ENCODE peak calls at places on chromosome X, in ten cellular contexts. K is heart left ventricle, U is A549, L is body of pancreas, E is gastrocnemius medialis, S is IMR-90, F is upper lobe of left lung, C is right lobe of liver, O is endothelial cell of umbilical vein, G is Peyer's patch. Q is an unnamed sample.

GRCh38 chrX:153507484-153508178 is 9.8 kb upstream of the ATP2B3 start:
- DNase-seq in O (peak), F (peak), E (peak), U (peak), K (peak), C (peak), G (peak), S (peak), L (peak), Q (peak)

GRCh38 chrX:74458738-74459137 is 37.4 kb downstream of the SLC16A2 start:
- DNase-seq in O (peak), K (no peak), E (no peak), S (peak), C (no peak), U (no peak), L (no peak), G (no peak), F (no peak), Q (no peak)

GRCh38 chrX:3548743-3549441 is 164.6 kb downstream of the PRKX start:
- DNase-seq in L (no peak), E (no peak), U (peak), G (no peak), S (peak), K (no peak), O (peak), C (no peak), F (no peak), Q (no peak)

GRCh38 chrX:68196939-68197791 is 236.1 kb downstream of the OPHN1 start:
- DNase-seq in L (peak), E (no peak), O (peak), F (peak), C (no peak), G (no peak), U (peak), K (no peak), S (peak), Q (peak)

GRCh38 chrX:154979671-154980070 is 42.9 kb downstream of the F8 start:
- DNase-seq in C (no peak), S (no peak), O (no peak), E (no peak), U (no peak), L (no peak), K (no peak), G (no peak), F (no peak), Q (no peak)

GRCh38 chrX:101258260-101258581 is 32.9 kb downstream of the TAF7L start:
- DNase-seq in F (no peak), O (no peak), K (no peak), E (no peak), C (no peak), U (no peak), S (no peak), L (no peak), G (no peak), Q (no peak)

GRCh38 chrX:40578039-40578438 is 2.7 kb upstream of the ATP6AP2 start:
- DNase-seq in S (no peak), U (no peak), L (no peak), C (no peak), K (no peak), O (no peak), G (no peak), F (no peak), E (no peak), Q (no peak)

GRCh38 chrX:2495595-2495994 is 5.2 kb downstream of the DHRSX start:
- DNase-seq in G (no peak), O (no peak), K (no peak), E (no peak), L (no peak), U (no peak), C (no peak), F (no peak), S (no peak), Q (no peak)

GRCh38 chrX:2640436-2641150 is 50.5 kb upstream of the CD99 start:
- DNase-seq in E (no peak), S (no peak), G (no peak), U (no peak), O (no peak), K (no peak), C (no peak), L (no peak), F (no peak), Q (no peak)

GRCh38 chrX:130079824-130080406 is 30.4 kb downstream of the ELF4 start:
- DNase-seq in L (peak), U (peak), G (peak), O (peak), F (no peak), K (peak), E (peak), S (peak), C (no peak), Q (peak)

GRCh38 chrX:102067966-102068723 is 57.3 kb upstream of the TCEAL2 start:
- DNase-seq in S (peak), K (no peak), C (no peak), G (no peak), O (peak), L (no peak), E (no peak), F (no peak), U (peak), Q (peak)

GRCh38 chrX:131802836-131803626 is 220.1 kb upstream of the STK26 start:
- DNase-seq in O (peak), G (peak), U (peak), C (peak), F (peak), S (peak), L (peak), E (no peak), K (peak), Q (peak)

GRCh38 chrX:1330605-1331004 is 6.0 kb upstream of the IL3RA start:
- DNase-seq in F (no peak), G (no peak), E (no peak), C (no peak), U (no peak), O (no peak), S (no peak), K (no peak), L (no peak), Q (no peak)

GRCh38 chrX:119659522-119659921 is 33.4 kb downstream of the SEPTIN6 start:
- DNase-seq in U (no peak), S (no peak), K (no peak), E (no peak), O (no peak), F (no peak), G (no peak), C (no peak), L (no peak), Q (no peak)

GRCh38 chrX:135295238-135295943 is 13.9 kb upstream of the ETDC start:
- DNase-seq in E (no peak), O (peak), L (no peak), G (peak), F (peak), U (no peak), K (peak), S (peak), C (peak), Q (peak)

GRCh38 chrX:145727476-145727875 is 90.2 kb upstream of the SLITRK2 start:
- DNase-seq in E (no peak), C (no peak), U (no peak), O (no peak), L (no peak), F (no peak), K (no peak), S (no peak), G (no peak), Q (no peak)

GRCh38 chrX:123450217-123450616 is 266.1 kb downstream of the GRIA3 start:
- DNase-seq in G (no peak), L (no peak), K (no peak), O (peak), U (peak), E (no peak), C (no peak), F (no peak), S (peak), Q (no peak)

GRCh38 chrX:150092549-150092948 is 154.3 kb upstream of the EOLA2 start:
- DNase-seq in S (no peak), G (no peak), C (no peak), K (no peak), L (no peak), E (no peak), O (no peak), U (no peak), F (peak), Q (no peak)

GRCh38 chrX:14027511-14028019 is 2.1 kb downstream of the GEMIN8 start:
- DNase-seq in U (no peak), S (peak), K (no peak), G (no peak), O (peak), L (no peak), E (no peak), C (no peak), F (no peak), Q (no peak)

GRCh38 chrX:81354954-81355353 is 153.1 kb downstream of the SH3BGRL start:
- DNase-seq in G (no peak), O (no peak), K (no peak), E (no peak), C (no peak), S (no peak), U (no peak), F (no peak), L (no peak), Q (no peak)

GRCh38 chrX:129653985-129654651 is 638 bp downstream of the APLN start:
- DNase-seq in K (no peak), F (no peak), S (no peak), U (peak), E (no peak), L (peak), O (no peak), G (no peak), C (peak), Q (peak)

GRCh38 chrX:153640736-153641574 is 6.0 kb upstream of the DUSP9 start:
- DNase-seq in U (no peak), C (no peak), O (no peak), E (no peak), G (no peak), K (peak), S (no peak), L (no peak), F (no peak), Q (no peak)

GRCh38 chrX:155577682-155578081 is 35.1 kb downstream of the TMLHE start:
- DNase-seq in C (no peak), S (no peak), E (no peak), O (no peak), G (no peak), U (no peak), L (no peak), F (peak), K (no peak), Q (no peak)

GRCh38 chrX:37684426-37684825 is 1.2 kb upstream of the XK start:
- DNase-seq in K (no peak), E (peak), G (no peak), L (peak), S (no peak), C (no peak), U (no peak), O (no peak), F (no peak), Q (no peak)

GRCh38 chrX:145213504-145213903 is 33.8 kb upstream of the SPANXN1 start:
- DNase-seq in O (no peak), U (no peak), S (no peak), E (no peak), C (no peak), F (no peak), L (no peak), G (no peak), K (no peak), Q (peak)

GRCh38 chrX:65034292-65034640 is 58.0 kb upstream of the ZC4H2 start:
- DNase-seq in L (no peak), C (no peak), U (no peak), G (no peak), E (no peak), K (no peak), S (no peak), F (no peak), O (no peak), Q (no peak)

GRCh38 chrX:65035451-65035779 is 59.2 kb upstream of the ZC4H2 start:
- DNase-seq in E (no peak), U (no peak), G (peak), L (peak), O (no peak), K (no peak), F (peak), S (peak), C (peak), Q (peak)

DNA sequence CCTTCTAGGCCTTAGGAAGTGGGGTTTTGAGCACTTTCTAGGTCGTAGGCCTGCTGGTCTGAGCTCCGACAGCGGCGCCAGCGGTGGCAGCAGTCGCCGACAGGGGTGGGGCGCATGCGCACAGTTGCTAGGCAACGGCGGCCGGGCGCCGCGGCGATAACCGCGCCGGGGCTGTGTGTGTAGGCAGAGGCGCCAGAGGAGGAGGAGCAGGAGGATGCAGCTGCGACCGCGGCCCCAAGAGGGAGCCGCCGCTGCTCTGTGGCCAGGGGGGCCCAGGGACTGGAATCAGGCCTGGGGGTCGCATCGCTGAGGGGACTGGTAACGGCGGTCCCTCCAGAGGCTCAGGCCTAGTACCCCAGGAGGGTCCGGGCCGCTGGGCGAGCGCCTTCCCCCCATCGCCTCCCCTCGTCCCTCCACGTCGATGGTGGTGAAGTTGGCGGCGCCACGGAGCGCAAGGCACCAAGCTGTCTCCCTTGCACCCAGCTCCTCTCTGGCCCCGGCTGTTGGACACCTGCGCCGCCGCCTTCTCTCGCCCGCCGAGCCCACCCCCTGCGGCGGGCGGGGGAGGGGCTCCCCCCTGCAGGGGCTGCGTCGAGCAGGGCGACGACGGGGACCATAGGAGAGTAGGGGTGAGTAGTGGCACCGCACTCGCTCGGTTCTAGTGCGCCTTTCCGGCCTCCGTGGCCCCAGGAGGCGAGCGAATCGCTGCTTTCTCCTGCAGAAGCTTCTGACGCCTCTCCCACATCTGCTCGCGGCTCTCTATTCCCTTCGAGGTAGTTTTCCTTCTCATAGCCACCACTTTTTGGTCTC is 58.6 kb upstream of the ZC4H2 start:
- DNase-seq in L (peak), K (peak), S (peak), U (peak), C (peak), O (peak), F (peak), G (peak), E (peak), Q (peak)
- TF ChIP-seq POLR2A in L (peak), K (no peak), S (no peak), U (no peak), C (peak), O (no peak), F (no peak), G (peak), E (no peak), Q (no peak)

GRCh38 chrX:12814434-12814833 is 23.2 kb downstream of the PRPS2 start:
- DNase-seq in O (peak), F (no peak), S (peak), E (no peak), L (peak), C (no peak), K (no peak), U (peak), G (peak), Q (no peak)
- H3K27ac ChIP-seq in O (no peak), F (no peak), S (no peak), E (no peak), L (no peak), C (no peak), K (no peak), U (no peak), G (no peak), Q (no peak)

GRCh38 chrX:19814240-19814639 is 73.2 kb downstream of the SH3KBP1 start:
- DNase-seq in S (no peak), U (no peak), C (no peak), E (no peak), K (no peak), G (no peak), L (no peak), O (no peak), F (peak), Q (peak)
- TF ChIP-seq CTCF in S (no peak), U (no peak), C (no peak), E (no peak), K (no peak), G (no peak), L (no peak), O (no peak), F (peak), Q (no peak)

DNA sequence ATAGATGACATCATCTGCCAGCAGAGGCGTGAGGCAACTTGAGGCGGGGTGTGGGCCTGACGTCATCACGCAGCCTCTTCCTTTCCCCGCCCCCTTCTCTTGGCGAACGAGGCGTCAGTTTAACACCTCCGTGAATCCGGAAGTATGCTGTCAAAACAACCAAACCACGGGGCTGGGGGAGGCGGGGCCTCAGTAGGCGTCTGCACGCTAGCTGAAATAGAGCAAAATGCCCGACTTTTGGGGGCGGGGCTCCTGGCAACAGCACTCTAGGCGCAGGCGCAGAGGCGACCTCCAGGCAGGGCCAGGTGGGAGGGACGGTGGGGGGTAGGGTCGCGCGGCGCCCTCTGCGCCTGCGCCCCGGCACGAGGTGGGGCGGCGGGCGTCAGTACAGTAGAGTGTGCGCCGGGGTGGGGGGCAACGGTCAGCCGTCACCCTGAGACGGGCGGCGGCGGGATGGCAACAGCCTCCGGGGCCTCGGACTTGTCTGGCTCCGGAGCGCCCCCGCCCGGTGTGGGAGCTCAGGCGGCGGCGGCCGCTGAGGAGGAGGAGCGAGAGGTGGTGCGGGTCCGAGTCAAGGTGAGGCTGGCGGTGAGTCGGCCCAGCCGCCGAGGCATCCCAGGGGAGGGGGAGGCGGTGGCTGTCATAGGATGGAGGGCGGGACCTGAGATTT is at the start of gene TBC1D25:
- DNase-seq in L (peak), U (peak), F (peak), O (peak), C (peak), G (peak), K (peak), S (peak), E (peak), Q (peak)
- TF ChIP-seq POLR2A in L (no peak), U (peak), F (no peak), O (no peak), C (peak), G (no peak), K (no peak), S (peak), E (peak), Q (no peak)

GRCh38 chrX:72715546-72715945 is 1.4 kb upstream of the PHKA1 start:
- DNase-seq in E (no peak), K (no peak), C (no peak), S (no peak), F (no peak), U (no peak), O (no peak), L (no peak), G (no peak), Q (no peak)

GRCh38 chrX:72713130-72713529 is 976 bp downstream of the PHKA1 start:
- DNase-seq in G (no peak), F (no peak), K (no peak), L (no peak), S (no peak), C (no peak), E (no peak), O (peak), U (no peak), Q (no peak)

GRCh38 chrX:72714471-72714916 is 388 bp upstream of the PHKA1 start:
- DNase-seq in F (peak), E (peak), U (peak), C (peak), G (no peak), L (peak), S (peak), O (peak), K (peak), Q (peak)

GRCh38 chrX:72716766-72717165 is 2.7 kb upstream of the PHKA1 start:
- DNase-seq in O (no peak), E (peak), F (no peak), K (no peak), C (peak), G (no peak), U (no peak), S (peak), L (peak), Q (no peak)

DNA sequence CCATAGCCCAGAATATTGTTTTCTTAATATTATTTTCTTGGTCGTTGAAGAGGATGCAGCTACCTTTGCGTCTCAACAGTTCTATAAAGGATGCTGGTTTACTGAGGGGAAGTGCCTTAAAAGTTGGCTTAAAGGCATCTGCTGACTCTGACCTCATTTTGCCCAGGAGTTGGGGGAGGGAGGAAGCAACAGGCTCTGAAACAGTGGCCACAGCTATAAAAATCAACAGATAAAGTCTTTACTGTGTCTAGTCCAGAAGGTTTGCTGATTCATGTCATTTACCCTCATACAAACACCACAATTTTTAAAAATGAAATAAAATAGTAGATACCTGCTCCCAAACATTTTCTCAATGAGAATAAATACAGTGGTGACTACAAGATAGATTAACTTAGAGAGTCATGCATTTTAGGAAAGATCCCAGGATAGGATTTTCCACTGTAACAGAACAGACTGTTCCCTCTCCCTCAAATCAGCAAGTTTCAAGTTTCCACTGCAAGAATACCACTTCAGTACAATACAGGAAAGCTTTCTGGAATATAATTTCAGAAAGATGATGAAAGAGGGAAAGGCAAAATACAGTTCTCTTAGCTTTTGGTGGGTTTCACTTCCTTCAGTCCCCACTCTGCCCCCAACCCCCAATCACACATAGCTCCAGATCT is 1.9 kb downstream of the PHKA1 start:
- DNase-seq in L (no peak), F (no peak), K (no peak), E (peak), C (no peak), S (peak), O (peak), U (no peak), G (no peak), Q (no peak)
- H3K27ac ChIP-seq in L (peak), F (no peak), K (no peak), E (peak), C (no peak), S (no peak), O (no peak), U (peak), G (no peak), Q (peak)

GRCh38 chrX:24513416-24513815 is 48.3 kb downstream of the PDK3 start:
- DNase-seq in C (no peak), O (no peak), U (no peak), K (no peak), E (no peak), F (no peak), L (no peak), S (no peak), G (no peak), Q (no peak)

GRCh38 chrX:24520472-24520871 is 55.4 kb downstream of the PDK3 start:
- DNase-seq in F (no peak), S (no peak), U (no peak), O (no peak), L (no peak), G (no peak), K (no peak), C (no peak), E (no peak), Q (no peak)

DNA sequence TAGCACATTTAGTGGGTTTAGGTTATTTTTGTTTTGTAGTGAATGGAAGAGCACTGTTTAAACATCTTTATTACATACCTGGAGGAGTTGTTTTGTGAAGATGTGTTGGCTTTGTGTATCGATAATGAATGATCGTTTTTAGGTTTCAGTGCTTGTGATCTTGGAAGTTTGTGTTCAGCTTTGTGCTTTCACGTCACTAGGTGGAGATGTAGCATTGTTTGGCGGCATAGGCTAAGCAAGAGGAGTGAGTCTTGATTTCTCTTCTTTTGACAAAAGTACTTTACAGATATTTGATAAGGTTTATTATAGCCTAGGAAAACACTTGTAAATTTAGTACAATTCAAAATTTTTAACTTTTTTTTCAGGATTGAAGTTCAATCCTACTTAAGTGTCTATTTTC is 50.4 kb downstream of the PDK3 start:
- DNase-seq in C (no peak), L (no peak), U (no peak), E (no peak), S (peak), G (no peak), O (peak), F (no peak), K (no peak), Q (peak)
- TF ChIP-seq CTCF in C (peak), L (no peak), U (peak), E (no peak), S (no peak), G (no peak), O (no peak), F (no peak), K (peak), Q (peak)

Q was measured in testis.